ENCODE peak calls at places on chromosomes 6 and 20, in five cellular contexts. One of them, this sample, is unnamed.
A peak's percentile ranks its signal among the peaks of the same experiment; 100 is the strongest.

GRCh38 chr6:166221040-166221439 is 53.4 kb upstream of the TBXT start:
- DNase-seq in germinal center: no peak
- DNase-seq in right lobe of liver: no peak
- DNase-seq in kidney: no peak
- DNase-seq in T-cell: no peak
- DNase-seq in this sample: no peak

GRCh38 chr20:38210741-38211140 is 45.7 kb upstream of the TGM2 start:
- DNase-seq in germinal center: no peak
- DNase-seq in right lobe of liver: no peak
- DNase-seq in kidney: no peak
- DNase-seq in T-cell: no peak
- DNase-seq in this sample: no peak

GRCh38 chr20:63085087-63085861 is 78.5 kb upstream of the BHLHE23 start:
- DNase-seq in germinal center: no peak
- DNase-seq in right lobe of liver: peak; percentile 18
- DNase-seq in kidney: peak; percentile 74
- DNase-seq in T-cell: no peak
- DNase-seq in this sample: no peak

GRCh38 chr6:83615025-83615999 is 93.6 kb downstream of the SNAP91 start:
- DNase-seq in germinal center: peak; percentile 3
- DNase-seq in right lobe of liver: no peak
- DNase-seq in kidney: no peak
- DNase-seq in T-cell: no peak
- DNase-seq in this sample: no peak

GRCh38 chr6:88650029-88650619 is 313.3 kb downstream of the RNGTT start:
- DNase-seq in germinal center: no peak
- DNase-seq in right lobe of liver: no peak
- DNase-seq in kidney: no peak
- DNase-seq in T-cell: no peak
- DNase-seq in this sample: no peak

GRCh38 chr6:158943380-158944032 is 56.5 kb downstream of the RSPH3 start:
- DNase-seq in germinal center: no peak
- DNase-seq in right lobe of liver: no peak
- DNase-seq in kidney: no peak
- DNase-seq in T-cell: no peak
- DNase-seq in this sample: no peak

GRCh38 chr20:51497542-51498467 is 44.7 kb downstream of the NFATC2 start:
- DNase-seq in germinal center: peak; percentile 61
- DNase-seq in right lobe of liver: no peak
- DNase-seq in kidney: no peak
- DNase-seq in T-cell: peak; percentile 57
- DNase-seq in this sample: no peak

GRCh38 chr20:25750765-25751696 is 54.4 kb upstream of the ZNF337 start:
- DNase-seq in germinal center: peak; percentile 67
- DNase-seq in right lobe of liver: peak; percentile 51
- DNase-seq in kidney: peak; percentile 83
- DNase-seq in T-cell: peak; percentile 44
- DNase-seq in this sample: peak; percentile 68

GRCh38 chr20:30811896-30812671 is 445.4 kb upstream of the DEFB115 start:
- DNase-seq in germinal center: peak; percentile 14
- DNase-seq in right lobe of liver: peak; percentile 39
- DNase-seq in kidney: peak; percentile 81
- DNase-seq in T-cell: no peak
- DNase-seq in this sample: no peak